ENCODE peak calls at places on chromosomes 12 and 14, in ten cellular contexts. J, U, C, Q, V, B, M, W, F and E are unnamed samples.

GRCh38 chr12:48758186-48758585 is 30.7 kb downstream of the ADCY6 start:
- DNase-seq in V (no peak), U (no peak), C (no peak), B (no peak), F (no peak), M (no peak), Q (no peak), J (no peak), W (no peak), E (no peak)

GRCh38 chr14:54722791-54723432 is 156.0 kb downstream of the SAMD4A start:
- DNase-seq in U (no peak), V (no peak), Q (peak), C (peak), J (peak), W (no peak), F (no peak), M (no peak), B (no peak), E (peak)

GRCh38 chr12:67239061-67239460 is 30.1 kb upstream of the CAND1 start:
- DNase-seq in F (no peak), J (no peak), U (no peak), B (no peak), C (no peak), W (no peak), M (no peak), V (no peak), Q (no peak), E (no peak)

GRCh38 chr14:85531594-85532391 is 1.8 kb downstream of the FLRT2 start:
- DNase-seq in F (no peak), C (peak), Q (no peak), B (peak), J (peak), V (no peak), W (no peak), M (no peak), U (peak), E (peak)

GRCh38 chr12:57063991-57064725 is 14.2 kb upstream of the MYO1A start:
- DNase-seq in Q (peak), M (peak), U (no peak), W (no peak), J (peak), C (peak), V (peak), B (no peak), F (no peak), E (no peak)

GRCh38 chr14:105861985-105862465 is 335.6 kb downstream of the TMEM121 start:
- DNase-seq in Q (peak), J (peak), C (peak), U (peak), M (peak), F (no peak), B (peak), W (no peak), V (peak), E (no peak)

GRCh38 chr14:54125109-54125508 is 168.5 kb upstream of the BMP4 start:
- DNase-seq in M (no peak), J (no peak), W (no peak), V (no peak), C (no peak), Q (no peak), B (no peak), U (no peak), F (no peak), E (no peak)

GRCh38 chr14:20690848-20691640 is 2.5 kb downstream of the ANG start:
- DNase-seq in W (no peak), J (peak), V (peak), Q (peak), M (peak), C (peak), U (peak), B (no peak), F (no peak), E (peak)

GRCh38 chr12:105358789-105359188 is 28.3 kb downstream of the C12orf75 start:
- DNase-seq in Q (peak), J (peak), B (no peak), F (no peak), W (no peak), M (no peak), C (no peak), U (no peak), V (no peak), E (no peak)

GRCh38 chr14:86885280-86885679 is 1107.7 kb downstream of the GALC start:
- DNase-seq in B (no peak), C (no peak), F (no peak), W (no peak), Q (no peak), V (no peak), U (no peak), M (no peak), J (no peak), E (no peak)

GRCh38 chr12:2959194-2959507 is at the start of gene TEAD4:
- DNase-seq in W (no peak), J (peak), Q (peak), B (no peak), U (peak), M (no peak), V (no peak), F (no peak), C (peak), E (peak)

GRCh38 chr12:124720687-124721500 is 142.8 kb downstream of the SCARB1 start:
- DNase-seq in J (no peak), V (no peak), C (no peak), Q (no peak), W (no peak), B (no peak), U (no peak), M (no peak), F (no peak), E (peak)